ENCODE peak calls at places on chromosomes 7 and 10, in nine cellular contexts. Y is brain microvascular endothelial cell; Z is LNCaP clone FGC; V is endothelial cell of umbilical vein; X is endothelial cell; J is PC-9; G is psoas muscle; D is heart right ventricle; I is CD8-positive, alpha-beta T cell. E is an unnamed sample.
A peak's percentile ranks its signal among the peaks of the same experiment; 100 is the strongest.

GRCh38 chr7:137508437-137509175 is 165.1 kb upstream of the PTN start:
- DNase-seq in Y (peak; percentile 41), Z (no peak), V (peak; percentile 77), X (no peak), J (peak; percentile 44), G (no peak), D (no peak), I (no peak), E (no peak)

GRCh38 chr7:158863611-158864506 is 7.5 kb downstream of the DYNC2I1 start:
- DNase-seq in Y (peak; percentile 70), Z (no peak), V (peak; percentile 41), X (peak; percentile 52), J (peak; percentile 68), G (peak; percentile 91), D (peak; percentile 80), I (peak; percentile 20), E (peak; percentile 53)

GRCh38 chr7:154914580-154915380 is 88.1 kb downstream of the PAXIP1 start:
- DNase-seq in Y (no peak), Z (no peak), V (no peak), X (no peak), J (no peak), G (no peak), D (no peak), I (no peak), E (no peak)

GRCh38 chr10:34821587-34822585 is 6.8 kb upstream of the PARD3 start:
- DNase-seq in Y (no peak), Z (no peak), V (no peak), X (no peak), J (peak; percentile 53), G (peak; percentile 60), D (no peak), I (no peak), E (no peak)

GRCh38 chr7:101547916-101548599 is 81.0 kb downstream of the MYL10 start:
- DNase-seq in Y (no peak), Z (no peak), V (no peak), X (no peak), J (no peak), G (peak; percentile 30), D (no peak), I (no peak), E (no peak)

GRCh38 chr7:85102813-85103350 is 84.0 kb downstream of the SEMA3D start:
- DNase-seq in Y (no peak), Z (no peak), V (peak; percentile 63), X (no peak), J (no peak), G (no peak), D (no peak), I (no peak), E (no peak)

GRCh38 chr7:149715476-149715875 is 57.9 kb downstream of the ZNF467 start:
- DNase-seq in Y (no peak), Z (no peak), V (no peak), X (peak; percentile 5), J (no peak), G (no peak), D (no peak), I (peak; percentile 11), E (no peak)

GRCh38 chr7:75688200-75689136 is 50.3 kb downstream of the HIP1 start:
- DNase-seq in Y (no peak), Z (no peak), V (no peak), X (no peak), J (no peak), G (peak; percentile 56), D (peak; percentile 39), I (no peak), E (no peak)

GRCh38 chr10:26737730-26738129 is 40.2 kb downstream of the PDSS1 start:
- DNase-seq in Y (no peak), Z (no peak), V (no peak), X (no peak), J (no peak), G (no peak), D (no peak), I (no peak), E (no peak)

GRCh38 chr10:127016331-127016730 is 111.1 kb downstream of the DOCK1 start:
- DNase-seq in Y (no peak), Z (no peak), V (no peak), X (no peak), J (no peak), G (no peak), D (no peak), I (no peak), E (no peak)

GRCh38 chr10:71039551-71039950 is 151.2 kb upstream of the PCBD1 start:
- DNase-seq in Y (no peak), Z (no peak), V (no peak), X (no peak), J (no peak), G (no peak), D (no peak), I (no peak), E (no peak)

GRCh38 chr10:527416-527815 is 162.1 kb downstream of the DIP2C start:
- DNase-seq in Y (no peak), Z (no peak), V (no peak), X (no peak), J (no peak), G (no peak), D (no peak), I (no peak), E (no peak)

GRCh38 chr7:133139350-133139749 is 57.5 kb upstream of the CHCHD3 start:
- DNase-seq in Y (peak; percentile 52), Z (peak; percentile 23), V (peak; percentile 32), X (peak; percentile 58), J (no peak), G (no peak), D (no peak), I (no peak), E (peak; percentile 67)

GRCh38 chr10:3009341-3009740 is 58.0 kb upstream of the PFKP start:
- DNase-seq in Y (no peak), Z (peak; percentile 23), V (no peak), X (no peak), J (no peak), G (no peak), D (no peak), I (no peak), E (no peak)

GRCh38 chr7:113752289-113752688 is 166.5 kb downstream of the PPP1R3A start:
- DNase-seq in Y (no peak), Z (no peak), V (no peak), X (no peak), J (no peak), G (no peak), D (no peak), I (no peak), E (no peak)
- TF ChIP-seq CTCF in Y (peak; percentile 8), Z (no peak), V (no peak), X (no peak), J (no peak), G (no peak), D (no peak), I (no peak), E (no peak)

DNA sequence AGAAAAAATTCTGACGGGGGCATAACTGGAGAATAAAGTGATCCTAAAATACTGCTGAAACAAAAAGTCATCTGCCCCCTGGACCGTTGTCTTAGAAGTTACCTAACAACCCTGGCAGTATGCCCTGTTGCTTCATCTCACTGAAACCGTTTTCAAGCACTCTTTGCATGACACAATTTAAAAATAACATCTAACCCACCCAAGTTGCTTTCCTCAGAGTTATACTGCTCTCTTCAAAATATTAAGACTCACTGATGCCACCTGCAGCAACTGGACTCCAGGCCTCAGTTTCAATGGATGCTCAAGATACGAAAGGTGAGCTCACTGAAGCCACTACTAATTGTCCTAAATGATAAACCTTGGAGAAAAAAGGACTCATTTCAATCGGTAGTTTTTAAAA is 57.4 kb downstream of the CDK6 start:
- DNase-seq in Y (peak; percentile 80), Z (no peak), V (no peak), X (no peak), J (no peak), G (no peak), D (no peak), I (no peak), E (no peak)
- TF ChIP-seq CTCF in Y (peak; percentile 48), Z (no peak), V (no peak), X (no peak), J (no peak), G (no peak), D (no peak), I (no peak), E (no peak)

GRCh38 chr7:107069457-107069856 is 25.0 kb downstream of the PRKAR2B start:
- DNase-seq in Y (no peak), Z (no peak), V (no peak), X (no peak), J (no peak), G (no peak), D (no peak), I (no peak), E (no peak)
- TF ChIP-seq CTCF in Y (no peak), Z (no peak), V (no peak), X (no peak), J (no peak), G (no peak), D (no peak), I (no peak), E (no peak)

GRCh38 chr7:45107356-45107755 is 4.1 kb downstream of the TBRG4 start:
- DNase-seq in Y (no peak), Z (no peak), V (no peak), X (no peak), J (no peak), G (no peak), D (no peak), I (no peak), E (no peak)

GRCh38 chr7:45108863-45109262 is 2.6 kb downstream of the TBRG4 start:
- DNase-seq in Y (no peak), Z (no peak), V (no peak), X (no peak), J (no peak), G (peak; percentile 25), D (no peak), I (no peak), E (no peak)

GRCh38 chr7:45116048-45116447 is 4.6 kb upstream of the TBRG4 start:
- DNase-seq in Y (no peak), Z (no peak), V (no peak), X (no peak), J (no peak), G (no peak), D (no peak), I (no peak), E (no peak)

GRCh38 chr7:45112648-45113047 is 1.2 kb upstream of the TBRG4 start:
- DNase-seq in Y (no peak), Z (no peak), V (no peak), X (no peak), J (no peak), G (no peak), D (no peak), I (no peak), E (no peak)

GRCh38 chr7:45111298-45112223 is at the start of gene TBRG4:
- DNase-seq in Y (peak; percentile 88), Z (peak; percentile 86), V (peak; percentile 93), X (peak; percentile 89), J (peak; percentile 92), G (peak; percentile 98), D (peak; percentile 95), I (peak; percentile 93), E (peak; percentile 98)
- TF ChIP-seq CTCF in Y (peak; percentile 46), Z (peak; percentile 55), V (no peak), X (no peak), J (peak; percentile 67), G (peak; percentile 35), D (peak; percentile 65), I (no peak), E (peak; percentile 51)

E was measured in neural progenitor cell.